ENCODE peak calls at places on chromosomes 4 and X, in eight cellular contexts. N, S, P, Z, Y, U, I and H are unnamed samples.

GRCh38 chrX:1491851-1492349 is 39.2 kb upstream of the ASMTL start:
- DNase-seq in N (no peak), P (peak; percentile 50), Y (no peak), Z (no peak), U (no peak), I (no peak), S (no peak), H (no peak)

GRCh38 chr4:94472056-94472826 is 20.5 kb downstream of the PDLIM5 start:
- DNase-seq in N (peak; percentile 18), P (no peak), I (no peak), S (no peak), Y (peak; percentile 92), U (peak; percentile 47), Z (no peak), H (no peak)

GRCh38 chr4:103008875-103009729 is 10.4 kb downstream of the SLC9B1 start:
- DNase-seq in S (no peak), N (peak; percentile 27), U (peak; percentile 69), Z (no peak), P (peak; percentile 25), Y (peak; percentile 53), I (no peak), H (peak; percentile 63)

GRCh38 chrX:118480172-118480571 is 15.4 kb upstream of the DOCK11 start:
- DNase-seq in I (no peak), Z (no peak), S (no peak), N (no peak), P (no peak), Y (no peak), U (no peak), H (no peak)

GRCh38 chr4:149823770-149824221 is 8.2 kb upstream of the IQCM start:
- DNase-seq in I (no peak), U (peak; percentile 60), Z (no peak), P (no peak), S (no peak), N (no peak), Y (peak; percentile 90), H (no peak)

GRCh38 chr4:188783160-188783559 is 643.9 kb downstream of the TRIML1 start:
- DNase-seq in I (no peak), P (no peak), Z (no peak), N (no peak), S (no peak), U (no peak), Y (no peak), H (no peak)

GRCh38 chr4:139907001-139907809 is 241.6 kb downstream of the MGST2 start:
- DNase-seq in Y (peak; percentile 58), I (no peak), U (no peak), P (no peak), S (no peak), Z (no peak), N (no peak), H (no peak)

GRCh38 chr4:185381794-185382193 is 13.9 kb downstream of the LRP2BP start:
- DNase-seq in U (no peak), I (no peak), N (no peak), P (no peak), S (no peak), Y (peak; percentile 33), Z (no peak), H (no peak)

GRCh38 chr4:78222575-78223186 is 165.6 kb downstream of the FRAS1 start:
- DNase-seq in I (no peak), P (no peak), Y (no peak), U (no peak), Z (no peak), S (no peak), N (peak; percentile 72), H (no peak)

GRCh38 chr4:11106769-11107168 is 321.9 kb downstream of the HS3ST1 start:
- DNase-seq in S (no peak), I (no peak), Z (no peak), Y (peak; percentile 4), N (no peak), U (no peak), P (no peak), H (no peak)

GRCh38 chr4:67035986-67036385 is 509.3 kb downstream of the CENPC start:
- DNase-seq in N (no peak), I (no peak), P (no peak), U (no peak), Y (peak; percentile 50), Z (no peak), S (no peak), H (no peak)

GRCh38 chr4:82524570-82525152 is 37.1 kb downstream of the TMEM150C start:
- DNase-seq in Z (no peak), U (no peak), P (no peak), Y (no peak), N (no peak), I (no peak), S (no peak), H (no peak)

GRCh38 chr4:83267121-83267834 is 17.3 kb downstream of the COQ2 start:
- DNase-seq in N (no peak), P (no peak), U (peak; percentile 74), I (no peak), Y (peak; percentile 85), S (no peak), Z (no peak), H (no peak)

GRCh38 chr4:2339458-2340271 is 77.8 kb upstream of the MXD4 start:
- DNase-seq in Y (no peak), I (peak; percentile 24), P (no peak), S (no peak), Z (no peak), U (peak; percentile 3), N (no peak), H (no peak)

GRCh38 chrX:19954707-19955106 is 36.2 kb downstream of the BCLAF3 start:
- DNase-seq in P (no peak), Z (no peak), S (no peak), I (no peak), N (no peak), Y (no peak), U (no peak), H (no peak)

GRCh38 chr4:10336471-10336870 is 120.8 kb downstream of the ZNF518B start:
- DNase-seq in P (no peak), Z (no peak), S (no peak), U (no peak), N (no peak), Y (no peak), I (no peak), H (no peak)

GRCh38 chrX:153725039-153725831 is 579 bp downstream of the ABCD1 start:
- DNase-seq in S (no peak), N (no peak), Y (no peak), U (no peak), P (no peak), Z (no peak), I (no peak), H (no peak)

GRCh38 chrX:107667426-107667825 is 39.1 kb downstream of the PRPS1 start:
- DNase-seq in N (no peak), U (no peak), I (no peak), Z (no peak), P (no peak), S (no peak), Y (no peak), H (no peak)

GRCh38 chr4:24488399-24489164 is 95.8 kb downstream of the DHX15 start:
- DNase-seq in Z (peak; percentile 76), I (peak; percentile 87), N (peak; percentile 63), U (peak; percentile 64), S (peak; percentile 55), Y (peak; percentile 40), P (peak; percentile 81), H (peak; percentile 8)

GRCh38 chr4:11505225-11505971 is 76.7 kb upstream of the HS3ST1 start:
- DNase-seq in I (no peak), P (peak; percentile 69), U (peak; percentile 77), Y (peak; percentile 82), Z (no peak), N (peak; percentile 25), S (no peak), H (peak; percentile 46)

GRCh38 chr4:118353452-118353851 is 649 bp upstream of the PRSS12 start:
- DNase-seq in Y (no peak), P (no peak), I (no peak), U (no peak), S (no peak), N (no peak), Z (no peak), H (no peak)

GRCh38 chr4:26826721-26827120 is 33.9 kb upstream of the STIM2 start:
- DNase-seq in U (no peak), Z (no peak), I (no peak), Y (no peak), N (no peak), S (no peak), P (peak; percentile 3), H (no peak)

GRCh38 chr4:5120468-5120867 is 69.2 kb downstream of the STK32B start:
- DNase-seq in Z (no peak), Y (no peak), I (no peak), S (no peak), P (no peak), N (no peak), U (no peak), H (no peak)

GRCh38 chr4:176897226-176897625 is 104.5 kb upstream of the VEGFC start:
- DNase-seq in Z (no peak), N (no peak), U (no peak), S (no peak), Y (no peak), P (no peak), I (no peak), H (no peak)

GRCh38 chr4:15438939-15439524 is 11.2 kb downstream of the C1QTNF7 start:
- DNase-seq in N (no peak), Y (peak; percentile 37), Z (no peak), I (no peak), P (no peak), S (no peak), U (peak; percentile 18), H (no peak)

GRCh38 chrX:6448003-6448402 is 86.9 kb downstream of the VCX3A start:
- DNase-seq in U (peak; percentile 33), Y (peak; percentile 23), S (no peak), I (no peak), N (no peak), Z (no peak), P (no peak), H (no peak)

GRCh38 chrX:12648995-12649394 is 142.2 kb upstream of the PRPS2 start:
- DNase-seq in N (no peak), S (no peak), P (no peak), U (no peak), I (no peak), Z (peak; percentile 13), Y (no peak), H (no peak)

GRCh38 chr4:60223098-60223497 is 977.0 kb upstream of the ADGRL3 start:
- DNase-seq in N (no peak), I (no peak), S (no peak), U (no peak), P (no peak), Y (no peak), Z (no peak), H (no peak)

GRCh38 chr4:97531351-97531750 is 611.9 kb downstream of the STPG2 start:
- DNase-seq in Y (no peak), S (no peak), I (no peak), P (no peak), U (no peak), N (no peak), Z (no peak), H (no peak)

GRCh38 chr4:3329887-3330286 is 37.1 kb downstream of the RGS12 start:
- DNase-seq in N (no peak), Y (no peak), I (no peak), Z (no peak), P (no peak), S (no peak), U (no peak), H (no peak)

GRCh38 chr4:22463179-22463578 is 52.7 kb downstream of the ADGRA3 start:
- DNase-seq in P (no peak), I (no peak), U (no peak), Z (no peak), S (no peak), Y (no peak), N (no peak), H (no peak)

GRCh38 chrX:123424546-123424945 is 240.5 kb downstream of the GRIA3 start:
- DNase-seq in Z (no peak), U (peak; percentile 67), P (no peak), S (no peak), I (no peak), N (peak; percentile 3), Y (peak; percentile 85), H (no peak)

GRCh38 chrX:51148848-51149247 is 183.8 kb upstream of the NUDT10 start:
- DNase-seq in U (no peak), P (no peak), N (no peak), Z (no peak), S (no peak), Y (peak; percentile 2), I (no peak), H (no peak)

GRCh38 chr4:170775851-170776250 is 686.1 kb upstream of the AADAT start:
- DNase-seq in Y (no peak), I (no peak), P (no peak), U (no peak), Z (no peak), N (no peak), S (no peak), H (no peak)